ENCODE peak calls at places on chromosome 15, in eight cellular contexts. One of them, this sample, is unnamed.

GRCh38 chr15:43376017-43376705 is 5.3 kb downstream of the TUBGCP4 start:
- DNase-seq in uterus: no peak
- DNase-seq in tibial nerve: no peak
- DNase-seq in right cardiac atrium: peak; percentile 32
- DNase-seq in upper lobe of left lung: no peak
- DNase-seq in NT2/D1: no peak
- DNase-seq in naive thymus-derived CD4-positive, alpha-beta T cell: peak; percentile 18
- DNase-seq in SK-N-SH: peak; percentile 62
- DNase-seq in this sample: peak; percentile 69

GRCh38 chr15:79192462-79193036 is 90.0 kb upstream of the ANKRD34C start:
- DNase-seq in uterus: no peak
- DNase-seq in tibial nerve: no peak
- DNase-seq in right cardiac atrium: no peak
- DNase-seq in upper lobe of left lung: no peak
- DNase-seq in NT2/D1: no peak
- DNase-seq in naive thymus-derived CD4-positive, alpha-beta T cell: no peak
- DNase-seq in SK-N-SH: no peak
- DNase-seq in this sample: no peak

GRCh38 chr15:42640103-42640502 is 64.7 kb downstream of the STARD9 start:
- DNase-seq in uterus: no peak
- DNase-seq in tibial nerve: no peak
- DNase-seq in right cardiac atrium: no peak
- DNase-seq in upper lobe of left lung: no peak
- DNase-seq in NT2/D1: no peak
- DNase-seq in naive thymus-derived CD4-positive, alpha-beta T cell: no peak
- DNase-seq in SK-N-SH: no peak
- DNase-seq in this sample: no peak

GRCh38 chr15:65095011-65095746 is 18.6 kb downstream of the KBTBD13 start:
- DNase-seq in uterus: no peak
- DNase-seq in tibial nerve: no peak
- DNase-seq in right cardiac atrium: no peak
- DNase-seq in upper lobe of left lung: no peak
- DNase-seq in NT2/D1: no peak
- DNase-seq in naive thymus-derived CD4-positive, alpha-beta T cell: no peak
- DNase-seq in SK-N-SH: no peak
- DNase-seq in this sample: no peak

GRCh38 chr15:29674661-29675533 is 147.4 kb downstream of the TJP1 start:
- DNase-seq in uterus: peak; percentile 29
- DNase-seq in tibial nerve: no peak
- DNase-seq in right cardiac atrium: peak; percentile 79
- DNase-seq in upper lobe of left lung: peak; percentile 75
- DNase-seq in NT2/D1: peak; percentile 60
- DNase-seq in naive thymus-derived CD4-positive, alpha-beta T cell: no peak
- DNase-seq in SK-N-SH: peak; percentile 89
- DNase-seq in this sample: peak; percentile 99

GRCh38 chr15:53569756-53570480 is 189.5 kb downstream of the WDR72 start:
- DNase-seq in uterus: no peak
- DNase-seq in tibial nerve: no peak
- DNase-seq in right cardiac atrium: no peak
- DNase-seq in upper lobe of left lung: no peak
- DNase-seq in NT2/D1: no peak
- DNase-seq in naive thymus-derived CD4-positive, alpha-beta T cell: no peak
- DNase-seq in SK-N-SH: no peak
- DNase-seq in this sample: no peak

GRCh38 chr15:60390931-60391501 is 6.8 kb downstream of the ANXA2 start:
- DNase-seq in uterus: peak; percentile 64
- DNase-seq in tibial nerve: no peak
- DNase-seq in right cardiac atrium: peak; percentile 55
- DNase-seq in upper lobe of left lung: peak; percentile 53
- DNase-seq in NT2/D1: peak; percentile 80
- DNase-seq in naive thymus-derived CD4-positive, alpha-beta T cell: no peak
- DNase-seq in SK-N-SH: no peak
- DNase-seq in this sample: no peak

GRCh38 chr15:63362196-63362595 is 19.4 kb downstream of the CA12 start:
- DNase-seq in uterus: no peak
- DNase-seq in tibial nerve: no peak
- DNase-seq in right cardiac atrium: peak; percentile 82
- DNase-seq in upper lobe of left lung: no peak
- DNase-seq in NT2/D1: no peak
- DNase-seq in naive thymus-derived CD4-positive, alpha-beta T cell: no peak
- DNase-seq in SK-N-SH: peak; percentile 52
- DNase-seq in this sample: no peak

GRCh38 chr15:77179541-77179998 is 108.7 kb upstream of the TSPAN3 start:
- DNase-seq in uterus: no peak
- DNase-seq in tibial nerve: no peak
- DNase-seq in right cardiac atrium: no peak
- DNase-seq in upper lobe of left lung: no peak
- DNase-seq in NT2/D1: no peak
- DNase-seq in naive thymus-derived CD4-positive, alpha-beta T cell: no peak
- DNase-seq in SK-N-SH: no peak
- DNase-seq in this sample: no peak

GRCh38 chr15:31358957-31359721 is 32.5 kb downstream of the KLF13 start:
- DNase-seq in uterus: no peak
- DNase-seq in tibial nerve: no peak
- DNase-seq in right cardiac atrium: no peak
- DNase-seq in upper lobe of left lung: no peak
- DNase-seq in NT2/D1: no peak
- DNase-seq in naive thymus-derived CD4-positive, alpha-beta T cell: no peak
- DNase-seq in SK-N-SH: no peak
- DNase-seq in this sample: no peak

GRCh38 chr15:88072598-88073385 is 183.7 kb downstream of the NTRK3 start:
- DNase-seq in uterus: no peak
- DNase-seq in tibial nerve: no peak
- DNase-seq in right cardiac atrium: no peak
- DNase-seq in upper lobe of left lung: no peak
- DNase-seq in NT2/D1: peak; percentile 85
- DNase-seq in naive thymus-derived CD4-positive, alpha-beta T cell: no peak
- DNase-seq in SK-N-SH: no peak
- DNase-seq in this sample: peak; percentile 59

GRCh38 chr15:85879334-85880163 is 84.8 kb upstream of the KLHL25 start:
- DNase-seq in uterus: no peak
- DNase-seq in tibial nerve: no peak
- DNase-seq in right cardiac atrium: no peak
- DNase-seq in upper lobe of left lung: no peak
- DNase-seq in NT2/D1: no peak
- DNase-seq in naive thymus-derived CD4-positive, alpha-beta T cell: no peak
- DNase-seq in SK-N-SH: no peak
- DNase-seq in this sample: no peak
- H3K27me3 ChIP-seq in uterus: no peaks in the 10 kb centered on the region
- H3K27me3 ChIP-seq in tibial nerve: no peaks in the 10 kb centered on the region
- H3K27me3 ChIP-seq in right cardiac atrium: no peaks in the 10 kb centered on the region
- H3K27me3 ChIP-seq in upper lobe of left lung: no peaks in the 10 kb centered on the region
- H3K27me3 ChIP-seq in NT2/D1: no peaks in the 10 kb centered on the region
- H3K27me3 ChIP-seq in naive thymus-derived CD4-positive, alpha-beta T cell: no peaks in the 10 kb centered on the region
- H3K27me3 ChIP-seq in SK-N-SH: no peaks in the 10 kb centered on the region
- H3K27me3 ChIP-seq in this sample: no peaks in the 10 kb centered on the region

GRCh38 chr15:58043192-58043903 is 22.2 kb downstream of the ALDH1A2 start:
- DNase-seq in uterus: peak; percentile 38
- DNase-seq in tibial nerve: peak; percentile 22
- DNase-seq in right cardiac atrium: no peak
- DNase-seq in upper lobe of left lung: peak; percentile 41
- DNase-seq in NT2/D1: no peak
- DNase-seq in naive thymus-derived CD4-positive, alpha-beta T cell: peak; percentile 10
- DNase-seq in SK-N-SH: no peak
- DNase-seq in this sample: no peak

GRCh38 chr15:58048261-58048660 is 17.2 kb downstream of the ALDH1A2 start:
- DNase-seq in uterus: no peak
- DNase-seq in tibial nerve: no peak
- DNase-seq in right cardiac atrium: no peak
- DNase-seq in upper lobe of left lung: no peak
- DNase-seq in NT2/D1: no peak
- DNase-seq in naive thymus-derived CD4-positive, alpha-beta T cell: no peak
- DNase-seq in SK-N-SH: no peak
- DNase-seq in this sample: no peak

GRCh38 chr15:58046467-58046866 is 19.0 kb downstream of the ALDH1A2 start:
- DNase-seq in uterus: no peak
- DNase-seq in tibial nerve: no peak
- DNase-seq in right cardiac atrium: no peak
- DNase-seq in upper lobe of left lung: no peak
- DNase-seq in NT2/D1: no peak
- DNase-seq in naive thymus-derived CD4-positive, alpha-beta T cell: no peak
- DNase-seq in SK-N-SH: no peak
- DNase-seq in this sample: no peak

GRCh38 chr15:58049520-58050227 is 15.8 kb downstream of the ALDH1A2 start:
- DNase-seq in uterus: no peak
- DNase-seq in tibial nerve: no peak
- DNase-seq in right cardiac atrium: no peak
- DNase-seq in upper lobe of left lung: no peak
- DNase-seq in NT2/D1: no peak
- DNase-seq in naive thymus-derived CD4-positive, alpha-beta T cell: no peak
- DNase-seq in SK-N-SH: no peak
- DNase-seq in this sample: no peak

DNA sequence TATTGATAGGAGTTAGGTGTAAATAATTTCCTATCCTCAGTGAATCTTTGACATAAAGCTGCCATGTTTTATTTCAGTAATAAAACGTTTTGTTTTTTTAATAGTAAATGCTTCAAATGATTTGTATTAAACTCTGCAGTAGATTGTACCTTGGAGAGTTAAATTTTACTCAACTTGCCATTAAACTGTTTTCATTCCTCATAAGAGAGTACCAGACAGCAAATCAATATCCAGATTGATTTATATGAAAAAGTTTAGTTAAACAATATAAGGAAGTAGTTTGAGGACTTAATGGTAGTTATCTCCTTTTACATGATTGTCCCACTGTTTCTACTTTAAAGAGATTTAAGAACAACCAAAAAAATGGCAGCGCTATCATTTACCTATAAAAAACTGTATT is 18.4 kb downstream of the ALDH1A2 start:
- DNase-seq in uterus: no peak
- DNase-seq in tibial nerve: no peak
- DNase-seq in right cardiac atrium: no peak
- DNase-seq in upper lobe of left lung: no peak
- DNase-seq in NT2/D1: no peak
- DNase-seq in naive thymus-derived CD4-positive, alpha-beta T cell: no peak
- DNase-seq in SK-N-SH: no peak
- DNase-seq in this sample: no peak
- H3K27me3 ChIP-seq in uterus: no peaks in the 10 kb centered on the region
- H3K27me3 ChIP-seq in tibial nerve: no peaks in the 10 kb centered on the region
- H3K27me3 ChIP-seq in right cardiac atrium: no peaks in the 10 kb centered on the region
- H3K27me3 ChIP-seq in upper lobe of left lung: no peaks in the 10 kb centered on the region
- H3K27me3 ChIP-seq in NT2/D1: peaks cover 45% of the 10 kb centered on the region
- H3K27me3 ChIP-seq in naive thymus-derived CD4-positive, alpha-beta T cell: no peaks in the 10 kb centered on the region
- H3K27me3 ChIP-seq in SK-N-SH: no peaks in the 10 kb centered on the region
- H3K27me3 ChIP-seq in this sample: peaks cover 7% of the 10 kb centered on the region

GRCh38 chr15:83288381-83288801 is 3.9 kb upstream of the BNC1 start:
- DNase-seq in uterus: no peak
- DNase-seq in tibial nerve: no peak
- DNase-seq in right cardiac atrium: no peak
- DNase-seq in upper lobe of left lung: no peak
- DNase-seq in NT2/D1: no peak
- DNase-seq in naive thymus-derived CD4-positive, alpha-beta T cell: no peak
- DNase-seq in SK-N-SH: no peak
- DNase-seq in this sample: peak; percentile 52

GRCh38 chr15:83285284-83285978 is 967 bp upstream of the BNC1 start:
- DNase-seq in uterus: no peak
- DNase-seq in tibial nerve: no peak
- DNase-seq in right cardiac atrium: no peak
- DNase-seq in upper lobe of left lung: no peak
- DNase-seq in NT2/D1: no peak
- DNase-seq in naive thymus-derived CD4-positive, alpha-beta T cell: no peak
- DNase-seq in SK-N-SH: no peak
- DNase-seq in this sample: peak; percentile 72

GRCh38 chr15:83289160-83289559 is 4.7 kb upstream of the BNC1 start:
- DNase-seq in uterus: no peak
- DNase-seq in tibial nerve: no peak
- DNase-seq in right cardiac atrium: no peak
- DNase-seq in upper lobe of left lung: no peak
- DNase-seq in NT2/D1: no peak
- DNase-seq in naive thymus-derived CD4-positive, alpha-beta T cell: no peak
- DNase-seq in SK-N-SH: no peak
- DNase-seq in this sample: no peak

GRCh38 chr15:83285979-83286553 is 1.6 kb upstream of the BNC1 start:
- DNase-seq in uterus: no peak
- DNase-seq in tibial nerve: no peak
- DNase-seq in right cardiac atrium: no peak
- DNase-seq in upper lobe of left lung: no peak
- DNase-seq in NT2/D1: no peak
- DNase-seq in naive thymus-derived CD4-positive, alpha-beta T cell: no peak
- DNase-seq in SK-N-SH: no peak
- DNase-seq in this sample: no peak

DNA sequence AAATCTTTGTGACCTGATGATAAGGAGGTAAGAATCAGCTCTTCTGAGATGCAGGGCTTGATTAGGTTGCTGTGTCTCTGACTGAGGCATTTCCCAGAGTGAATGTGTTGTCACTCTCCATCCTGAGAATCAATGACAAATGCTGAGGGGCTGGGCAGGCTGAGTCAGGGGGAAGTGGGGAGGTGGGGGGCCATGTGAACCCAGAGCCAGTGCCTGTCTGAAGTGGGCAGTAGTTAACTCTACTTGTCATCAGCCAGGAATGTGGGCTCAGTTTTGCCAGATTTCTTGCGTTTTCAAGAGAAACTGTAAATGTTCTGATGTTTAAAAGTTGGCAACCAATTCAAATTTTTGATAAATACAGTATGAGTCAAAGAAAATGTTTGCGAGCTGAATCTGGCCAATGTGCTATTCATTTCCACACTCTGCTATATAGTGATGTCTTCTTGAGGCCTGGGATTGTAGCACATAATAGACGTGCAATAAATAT is 3.1 kb upstream of the BNC1 start:
- DNase-seq in uterus: no peak
- DNase-seq in tibial nerve: no peak
- DNase-seq in right cardiac atrium: no peak
- DNase-seq in upper lobe of left lung: no peak
- DNase-seq in NT2/D1: no peak
- DNase-seq in naive thymus-derived CD4-positive, alpha-beta T cell: no peak
- DNase-seq in SK-N-SH: no peak
- DNase-seq in this sample: no peak
- H3K27me3 ChIP-seq in uterus: peaks cover 10% of the 10 kb centered on the region
- H3K27me3 ChIP-seq in tibial nerve: no peaks in the 10 kb centered on the region
- H3K27me3 ChIP-seq in right cardiac atrium: no peaks in the 10 kb centered on the region
- H3K27me3 ChIP-seq in upper lobe of left lung: peaks cover 29% of the 10 kb centered on the region
- H3K27me3 ChIP-seq in NT2/D1: peaks cover 38% of the 10 kb centered on the region
- H3K27me3 ChIP-seq in naive thymus-derived CD4-positive, alpha-beta T cell: no peaks in the 10 kb centered on the region
- H3K27me3 ChIP-seq in SK-N-SH: peaks cover 52% of the 10 kb centered on the region
- H3K27me3 ChIP-seq in this sample: peaks cover 36% of the 10 kb centered on the region

GRCh38 chr15:25864966-25865365 is 1.8 kb upstream of the ATP10A start:
- DNase-seq in uterus: no peak
- DNase-seq in tibial nerve: no peak
- DNase-seq in right cardiac atrium: no peak
- DNase-seq in upper lobe of left lung: no peak
- DNase-seq in NT2/D1: no peak
- DNase-seq in naive thymus-derived CD4-positive, alpha-beta T cell: no peak
- DNase-seq in SK-N-SH: no peak
- DNase-seq in this sample: no peak
- H3K27me3 ChIP-seq in uterus: no peaks in the 10 kb centered on the region
- H3K27me3 ChIP-seq in tibial nerve: no peaks in the 10 kb centered on the region
- H3K27me3 ChIP-seq in right cardiac atrium: no peaks in the 10 kb centered on the region
- H3K27me3 ChIP-seq in upper lobe of left lung: no peaks in the 10 kb centered on the region
- H3K27me3 ChIP-seq in NT2/D1: peaks cover 63% of the 10 kb centered on the region
- H3K27me3 ChIP-seq in naive thymus-derived CD4-positive, alpha-beta T cell: no peaks in the 10 kb centered on the region
- H3K27me3 ChIP-seq in SK-N-SH: no peaks in the 10 kb centered on the region
- H3K27me3 ChIP-seq in this sample: peaks cover 37% of the 10 kb centered on the region